ENCODE peak calls at places on chromosomes 6 and 20, in ten cellular contexts. One of them, this sample, is unnamed.

GRCh38 chr6:126127662-126128061 is 141.3 kb downstream of the TRMT11 start:
- DNase-seq in tibial nerve: no peak
- DNase-seq in ovary: no peak
- DNase-seq in upper lobe of left lung: no peak
- DNase-seq in A549: peak
- DNase-seq in right lobe of liver: no peak
- DNase-seq in body of pancreas: no peak
- DNase-seq in prostate gland: no peak
- DNase-seq in esophagus squamous epithelium: no peak
- DNase-seq in stomach: no peak
- DNase-seq in this sample: no peak

GRCh38 chr20:44706371-44707258 is 8.6 kb upstream of the CCN5 start:
- DNase-seq in tibial nerve: peak
- DNase-seq in ovary: peak
- DNase-seq in upper lobe of left lung: peak
- DNase-seq in A549: no peak
- DNase-seq in right lobe of liver: no peak
- DNase-seq in body of pancreas: no peak
- DNase-seq in prostate gland: no peak
- DNase-seq in esophagus squamous epithelium: no peak
- DNase-seq in stomach: no peak
- DNase-seq in this sample: no peak

GRCh38 chr6:138996524-138996923 is 8.5 kb upstream of the REPS1 start:
- DNase-seq in tibial nerve: no peak
- DNase-seq in ovary: no peak
- DNase-seq in upper lobe of left lung: no peak
- DNase-seq in A549: no peak
- DNase-seq in right lobe of liver: no peak
- DNase-seq in body of pancreas: no peak
- DNase-seq in prostate gland: peak
- DNase-seq in esophagus squamous epithelium: no peak
- DNase-seq in stomach: no peak
- DNase-seq in this sample: no peak

GRCh38 chr20:44959082-44959895 is 908 bp downstream of the TOMM34 start:
- DNase-seq in tibial nerve: peak
- DNase-seq in ovary: no peak
- DNase-seq in upper lobe of left lung: no peak
- DNase-seq in A549: peak
- DNase-seq in right lobe of liver: no peak
- DNase-seq in body of pancreas: no peak
- DNase-seq in prostate gland: no peak
- DNase-seq in esophagus squamous epithelium: no peak
- DNase-seq in stomach: no peak
- DNase-seq in this sample: no peak

GRCh38 chr6:46901747-46902362 is 19.9 kb downstream of the ADGRF5 start:
- DNase-seq in tibial nerve: no peak
- DNase-seq in ovary: no peak
- DNase-seq in upper lobe of left lung: no peak
- DNase-seq in A549: no peak
- DNase-seq in right lobe of liver: no peak
- DNase-seq in body of pancreas: no peak
- DNase-seq in prostate gland: no peak
- DNase-seq in esophagus squamous epithelium: no peak
- DNase-seq in stomach: no peak
- DNase-seq in this sample: no peak

GRCh38 chr20:57498425-57499400 is 26.2 kb downstream of the CTCFL start:
- DNase-seq in tibial nerve: no peak
- DNase-seq in ovary: no peak
- DNase-seq in upper lobe of left lung: no peak
- DNase-seq in A549: peak
- DNase-seq in right lobe of liver: no peak
- DNase-seq in body of pancreas: no peak
- DNase-seq in prostate gland: no peak
- DNase-seq in esophagus squamous epithelium: no peak
- DNase-seq in stomach: no peak
- DNase-seq in this sample: no peak

GRCh38 chr20:19314619-19315018 is 102.2 kb downstream of the SLC24A3 start:
- DNase-seq in tibial nerve: no peak
- DNase-seq in ovary: no peak
- DNase-seq in upper lobe of left lung: no peak
- DNase-seq in A549: no peak
- DNase-seq in right lobe of liver: no peak
- DNase-seq in body of pancreas: no peak
- DNase-seq in prostate gland: no peak
- DNase-seq in esophagus squamous epithelium: no peak
- DNase-seq in stomach: no peak
- DNase-seq in this sample: no peak

GRCh38 chr6:4948781-4949450 is 54.9 kb downstream of the RPP40 start:
- DNase-seq in tibial nerve: no peak
- DNase-seq in ovary: no peak
- DNase-seq in upper lobe of left lung: no peak
- DNase-seq in A549: no peak
- DNase-seq in right lobe of liver: no peak
- DNase-seq in body of pancreas: no peak
- DNase-seq in prostate gland: no peak
- DNase-seq in esophagus squamous epithelium: no peak
- DNase-seq in stomach: no peak
- DNase-seq in this sample: no peak

GRCh38 chr6:163356324-163356723 is 58.2 kb upstream of the QKI start:
- DNase-seq in tibial nerve: no peak
- DNase-seq in ovary: no peak
- DNase-seq in upper lobe of left lung: peak
- DNase-seq in A549: no peak
- DNase-seq in right lobe of liver: peak
- DNase-seq in body of pancreas: no peak
- DNase-seq in prostate gland: no peak
- DNase-seq in esophagus squamous epithelium: no peak
- DNase-seq in stomach: no peak
- DNase-seq in this sample: no peak

GRCh38 chr6:19824058-19824807 is 12.9 kb upstream of the ID4 start:
- DNase-seq in tibial nerve: no peak
- DNase-seq in ovary: no peak
- DNase-seq in upper lobe of left lung: no peak
- DNase-seq in A549: no peak
- DNase-seq in right lobe of liver: no peak
- DNase-seq in body of pancreas: no peak
- DNase-seq in prostate gland: peak
- DNase-seq in esophagus squamous epithelium: no peak
- DNase-seq in stomach: no peak
- DNase-seq in this sample: no peak

GRCh38 chr20:2132461-2132901 is 30.9 kb downstream of the STK35 start:
- DNase-seq in tibial nerve: no peak
- DNase-seq in ovary: no peak
- DNase-seq in upper lobe of left lung: no peak
- DNase-seq in A549: no peak
- DNase-seq in right lobe of liver: no peak
- DNase-seq in body of pancreas: no peak
- DNase-seq in prostate gland: peak
- DNase-seq in esophagus squamous epithelium: no peak
- DNase-seq in stomach: no peak
- DNase-seq in this sample: no peak

GRCh38 chr6:148835920-148836441 is 89.2 kb downstream of the UST start:
- DNase-seq in tibial nerve: no peak
- DNase-seq in ovary: no peak
- DNase-seq in upper lobe of left lung: no peak
- DNase-seq in A549: no peak
- DNase-seq in right lobe of liver: no peak
- DNase-seq in body of pancreas: no peak
- DNase-seq in prostate gland: no peak
- DNase-seq in esophagus squamous epithelium: no peak
- DNase-seq in stomach: no peak
- DNase-seq in this sample: no peak

GRCh38 chr20:33814238-33814712 is 3.1 kb downstream of the CHMP4B start:
- DNase-seq in tibial nerve: no peak
- DNase-seq in ovary: no peak
- DNase-seq in upper lobe of left lung: no peak
- DNase-seq in A549: no peak
- DNase-seq in right lobe of liver: no peak
- DNase-seq in body of pancreas: no peak
- DNase-seq in prostate gland: no peak
- DNase-seq in esophagus squamous epithelium: no peak
- DNase-seq in stomach: no peak
- DNase-seq in this sample: peak

GRCh38 chr6:44234101-44235090 is 11.0 kb downstream of the SLC29A1 start:
- DNase-seq in tibial nerve: peak
- DNase-seq in ovary: peak
- DNase-seq in upper lobe of left lung: peak
- DNase-seq in A549: peak
- DNase-seq in right lobe of liver: peak
- DNase-seq in body of pancreas: peak
- DNase-seq in prostate gland: peak
- DNase-seq in esophagus squamous epithelium: no peak
- DNase-seq in stomach: peak
- DNase-seq in this sample: peak

GRCh38 chr20:43977252-43977651 is 62.6 kb downstream of the TOX2 start:
- DNase-seq in tibial nerve: no peak
- DNase-seq in ovary: no peak
- DNase-seq in upper lobe of left lung: no peak
- DNase-seq in A549: no peak
- DNase-seq in right lobe of liver: no peak
- DNase-seq in body of pancreas: no peak
- DNase-seq in prostate gland: no peak
- DNase-seq in esophagus squamous epithelium: no peak
- DNase-seq in stomach: no peak
- DNase-seq in this sample: no peak

GRCh38 chr6:31734703-31735500 is 1.4 kb downstream of the CLIC1 start:
- DNase-seq in tibial nerve: peak
- DNase-seq in ovary: peak
- DNase-seq in upper lobe of left lung: no peak
- DNase-seq in A549: peak
- DNase-seq in right lobe of liver: peak
- DNase-seq in body of pancreas: peak
- DNase-seq in prostate gland: peak
- DNase-seq in esophagus squamous epithelium: no peak
- DNase-seq in stomach: peak
- DNase-seq in this sample: peak

GRCh38 chr6:41624621-41625365 is 13.5 kb upstream of the MDFI start:
- DNase-seq in tibial nerve: no peak
- DNase-seq in ovary: no peak
- DNase-seq in upper lobe of left lung: no peak
- DNase-seq in A549: no peak
- DNase-seq in right lobe of liver: no peak
- DNase-seq in body of pancreas: no peak
- DNase-seq in prostate gland: no peak
- DNase-seq in esophagus squamous epithelium: no peak
- DNase-seq in stomach: no peak
- DNase-seq in this sample: no peak
- H3K4me3 ChIP-seq in tibial nerve: no peak
- H3K4me3 ChIP-seq in ovary: no peak
- H3K4me3 ChIP-seq in upper lobe of left lung: no peak
- H3K4me3 ChIP-seq in A549: no peak
- H3K4me3 ChIP-seq in right lobe of liver: no peak
- H3K4me3 ChIP-seq in body of pancreas: no peak
- H3K4me3 ChIP-seq in prostate gland: no peak
- H3K4me3 ChIP-seq in esophagus squamous epithelium: no peak
- H3K4me3 ChIP-seq in stomach: no peak
- H3K4me3 ChIP-seq in this sample: no peak

DNA sequence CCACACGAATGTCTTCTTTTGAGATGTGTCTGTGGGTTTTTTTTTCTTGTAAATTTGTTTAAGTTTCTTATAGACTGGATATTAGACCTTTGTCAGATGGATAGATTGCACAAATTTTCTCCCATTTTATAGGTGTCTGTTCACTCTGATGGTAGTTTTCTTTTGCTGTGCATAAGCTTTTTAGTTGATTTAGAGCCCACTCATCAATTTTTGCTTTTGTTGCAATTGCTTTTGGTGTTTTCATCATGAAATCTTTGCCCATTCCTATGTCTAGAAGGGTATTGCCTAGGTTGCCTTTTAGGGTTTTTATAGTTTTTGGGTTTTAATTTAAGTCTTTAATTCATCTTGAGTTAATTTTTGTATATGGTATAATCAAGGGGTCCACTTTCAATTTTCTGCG is 57.7 kb downstream of the NKX2-2 start:
- DNase-seq in tibial nerve: no peak
- DNase-seq in ovary: no peak
- DNase-seq in upper lobe of left lung: no peak
- DNase-seq in A549: no peak
- DNase-seq in right lobe of liver: no peak
- DNase-seq in body of pancreas: no peak
- DNase-seq in prostate gland: no peak
- DNase-seq in esophagus squamous epithelium: no peak
- DNase-seq in stomach: no peak
- DNase-seq in this sample: no peak
- TF ChIP-seq POLR2A in tibial nerve: no peak
- TF ChIP-seq POLR2A in ovary: no peak
- TF ChIP-seq POLR2A in upper lobe of left lung: no peak
- TF ChIP-seq POLR2A in A549: no peak
- TF ChIP-seq POLR2A in right lobe of liver: no peak
- TF ChIP-seq POLR2A in body of pancreas: no peak
- TF ChIP-seq POLR2A in prostate gland: no peak
- TF ChIP-seq POLR2A in esophagus squamous epithelium: no peak
- TF ChIP-seq POLR2A in stomach: no peak
- TF ChIP-seq POLR2A in this sample: no peak

GRCh38 chr6:2633763-2634150 is 117.0 kb downstream of the MYLK4 start:
- DNase-seq in tibial nerve: no peak
- DNase-seq in ovary: no peak
- DNase-seq in upper lobe of left lung: no peak
- DNase-seq in A549: no peak
- DNase-seq in right lobe of liver: no peak
- DNase-seq in body of pancreas: no peak
- DNase-seq in prostate gland: no peak
- DNase-seq in esophagus squamous epithelium: no peak
- DNase-seq in stomach: no peak
- DNase-seq in this sample: no peak
- H3K4me3 ChIP-seq in tibial nerve: peak
- H3K4me3 ChIP-seq in ovary: peak
- H3K4me3 ChIP-seq in upper lobe of left lung: peak
- H3K4me3 ChIP-seq in A549: peak
- H3K4me3 ChIP-seq in right lobe of liver: peak
- H3K4me3 ChIP-seq in body of pancreas: no peak
- H3K4me3 ChIP-seq in prostate gland: peak
- H3K4me3 ChIP-seq in esophagus squamous epithelium: peak
- H3K4me3 ChIP-seq in stomach: peak
- H3K4me3 ChIP-seq in this sample: peak

GRCh38 chr6:27311806-27312145 is 297 bp downstream of the POM121L2 start:
- DNase-seq in tibial nerve: no peak
- DNase-seq in ovary: no peak
- DNase-seq in upper lobe of left lung: no peak
- DNase-seq in A549: no peak
- DNase-seq in right lobe of liver: no peak
- DNase-seq in body of pancreas: no peak
- DNase-seq in prostate gland: no peak
- DNase-seq in esophagus squamous epithelium: no peak
- DNase-seq in stomach: no peak
- DNase-seq in this sample: no peak

GRCh38 chr6:27314046-27314445 is 2.0 kb upstream of the POM121L2 start:
- DNase-seq in tibial nerve: no peak
- DNase-seq in ovary: no peak
- DNase-seq in upper lobe of left lung: no peak
- DNase-seq in A549: no peak
- DNase-seq in right lobe of liver: no peak
- DNase-seq in body of pancreas: no peak
- DNase-seq in prostate gland: no peak
- DNase-seq in esophagus squamous epithelium: no peak
- DNase-seq in stomach: no peak
- DNase-seq in this sample: no peak

GRCh38 chr6:27312950-27313271 is 838 bp upstream of the POM121L2 start:
- DNase-seq in tibial nerve: no peak
- DNase-seq in ovary: no peak
- DNase-seq in upper lobe of left lung: no peak
- DNase-seq in A549: no peak
- DNase-seq in right lobe of liver: no peak
- DNase-seq in body of pancreas: no peak
- DNase-seq in prostate gland: no peak
- DNase-seq in esophagus squamous epithelium: no peak
- DNase-seq in stomach: no peak
- DNase-seq in this sample: no peak

GRCh38 chr6:27312146-27312949 is at the start of gene POM121L2:
- DNase-seq in tibial nerve: peak
- DNase-seq in ovary: peak
- DNase-seq in upper lobe of left lung: peak
- DNase-seq in A549: peak
- DNase-seq in right lobe of liver: peak
- DNase-seq in body of pancreas: peak
- DNase-seq in prostate gland: peak
- DNase-seq in esophagus squamous epithelium: no peak
- DNase-seq in stomach: peak
- DNase-seq in this sample: peak
- TF ChIP-seq POLR2A in tibial nerve: no peak
- TF ChIP-seq POLR2A in ovary: no peak
- TF ChIP-seq POLR2A in upper lobe of left lung: no peak
- TF ChIP-seq POLR2A in A549: no peak
- TF ChIP-seq POLR2A in right lobe of liver: no peak
- TF ChIP-seq POLR2A in body of pancreas: peak
- TF ChIP-seq POLR2A in prostate gland: no peak
- TF ChIP-seq POLR2A in esophagus squamous epithelium: no peak
- TF ChIP-seq POLR2A in stomach: no peak
- TF ChIP-seq POLR2A in this sample: no peak